ENCODE peak calls at places on chromosomes 2 and 18, in seven cellular contexts. Y is substantia nigra; X is CD8-positive, alpha-beta memory T cell; N is brain microvascular endothelial cell; O is heart right ventricle; F is right atrium auricular region; C is GM23338. M is an unnamed sample.

GRCh38 chr2:204000446-204000845 is 63.9 kb downstream of the ICOS start:
- DNase-seq in Y (no peak), X (peak), N (no peak), O (no peak), F (no peak), C (no peak), M (no peak)

GRCh38 chr2:234001380-234001993 is 49.0 kb upstream of the SPP2 start:
- DNase-seq in Y (no peak), X (no peak), N (no peak), O (no peak), F (no peak), C (no peak), M (no peak)

GRCh38 chr2:25833566-25833965 is 44.7 kb downstream of the ASXL2 start:
- DNase-seq in Y (no peak), X (no peak), N (peak), O (no peak), F (no peak), C (no peak), M (no peak)

GRCh38 chr18:63155169-63155852 is 164.3 kb downstream of the BCL2 start:
- DNase-seq in Y (no peak), X (peak), N (no peak), O (peak), F (no peak), C (peak), M (peak)

GRCh38 chr18:79699653-79700052 is 20.1 kb downstream of the CTDP1 start:
- DNase-seq in Y (no peak), X (no peak), N (no peak), O (no peak), F (no peak), C (no peak), M (no peak)

GRCh38 chr18:46723856-46724415 is 32.9 kb downstream of the ST8SIA5 start:
- DNase-seq in Y (no peak), X (no peak), N (no peak), O (no peak), F (peak), C (no peak), M (no peak)

GRCh38 chr2:128603411-128603924 is 284.8 kb upstream of the HS6ST1 start:
- DNase-seq in Y (no peak), X (no peak), N (no peak), O (no peak), F (no peak), C (no peak), M (no peak)

GRCh38 chr2:231187736-231188505 is 10.5 kb upstream of the ARMC9 start:
- DNase-seq in Y (no peak), X (no peak), N (peak), O (peak), F (peak), C (no peak), M (no peak)

GRCh38 chr2:234026111-234026510 is 24.4 kb upstream of the SPP2 start:
- DNase-seq in Y (no peak), X (no peak), N (peak), O (no peak), F (no peak), C (no peak), M (no peak)

GRCh38 chr2:76128622-76129021 is 417.9 kb upstream of the GCFC2 start:
- DNase-seq in Y (no peak), X (no peak), N (no peak), O (no peak), F (no peak), C (no peak), M (no peak)

GRCh38 chr18:62862451-62862850 is 147.1 kb downstream of the PHLPP1 start:
- DNase-seq in Y (no peak), X (no peak), N (peak), O (no peak), F (no peak), C (no peak), M (no peak)

GRCh38 chr2:57908736-57909161 is 137.9 kb upstream of the VRK2 start:
- DNase-seq in Y (no peak), X (peak), N (no peak), O (no peak), F (no peak), C (no peak), M (no peak)

GRCh38 chr18:48754559-48754958 is 196.2 kb downstream of the SMAD7 start:
- DNase-seq in Y (no peak), X (no peak), N (no peak), O (no peak), F (no peak), C (no peak), M (no peak)

GRCh38 chr2:176080540-176081355 is 3.0 kb downstream of the EVX2 start:
- DNase-seq in Y (no peak), X (no peak), N (no peak), O (no peak), F (peak), C (peak), M (no peak)

GRCh38 chr2:66574701-66575624 is 140.0 kb downstream of the MEIS1 start:
- DNase-seq in Y (peak), X (no peak), N (peak), O (peak), F (peak), C (peak), M (peak)

GRCh38 chr2:68684197-68684596 is 40.8 kb downstream of the PROKR1 start:
- DNase-seq in Y (no peak), X (no peak), N (no peak), O (no peak), F (no peak), C (no peak), M (no peak)

GRCh38 chr2:28364611-28365010 is 28.0 kb upstream of the FOSL2 start:
- DNase-seq in Y (no peak), X (no peak), N (no peak), O (no peak), F (no peak), C (no peak), M (no peak)

GRCh38 chr2:39368846-39369245 is 68.2 kb downstream of the MAP4K3 start:
- DNase-seq in Y (no peak), X (no peak), N (no peak), O (no peak), F (no peak), C (no peak), M (no peak)

GRCh38 chr2:73100956-73101355 is 11.8 kb downstream of the RAB11FIP5 start:
- DNase-seq in Y (no peak), X (no peak), N (no peak), O (no peak), F (no peak), C (no peak), M (no peak)

GRCh38 chr2:43170733-43171101 is 55.7 kb downstream of the ZFP36L2 start:
- DNase-seq in Y (no peak), X (no peak), N (no peak), O (no peak), F (no peak), C (no peak), M (no peak)

GRCh38 chr2:39535606-39536185 is 98.6 kb upstream of the MAP4K3 start:
- DNase-seq in Y (no peak), X (no peak), N (no peak), O (no peak), F (no peak), C (no peak), M (no peak)

GRCh38 chr2:134737671-134738070 is 18.9 kb upstream of the TMEM163 start:
- DNase-seq in Y (no peak), X (no peak), N (no peak), O (no peak), F (no peak), C (no peak), M (no peak)

GRCh38 chr2:143685439-143686078 is 556.3 kb downstream of the ARHGAP15 start:
- DNase-seq in Y (no peak), X (no peak), N (no peak), O (no peak), F (no peak), C (no peak), M (no peak)

GRCh38 chr18:12597775-12598174 is 60.1 kb downstream of the SPIRE1 start:
- DNase-seq in Y (no peak), X (no peak), N (peak), O (peak), F (no peak), C (no peak), M (no peak)

GRCh38 chr2:241340621-241341163 is 15.4 kb upstream of the FARP2 start:
- DNase-seq in Y (no peak), X (no peak), N (no peak), O (no peak), F (no peak), C (no peak), M (no peak)

GRCh38 chr2:144014108-144014507 is 505.8 kb downstream of the ZEB2 start:
- DNase-seq in Y (no peak), X (no peak), N (peak), O (no peak), F (no peak), C (no peak), M (no peak)

GRCh38 chr2:37652199-37652640 is 19.2 kb downstream of the CDC42EP3 start:
- DNase-seq in Y (no peak), X (no peak), N (peak), O (no peak), F (no peak), C (no peak), M (no peak)

GRCh38 chr2:12314119-12314735 is 402.5 kb upstream of the TRIB2 start:
- DNase-seq in Y (no peak), X (no peak), N (no peak), O (peak), F (no peak), C (peak), M (no peak)

GRCh38 chr2:231344851-231345250 is 50.7 kb upstream of the B3GNT7 start:
- DNase-seq in Y (no peak), X (no peak), N (no peak), O (no peak), F (no peak), C (no peak), M (no peak)

GRCh38 chr2:158969717-158970521 is 1.5 kb downstream of the TANC1 start:
- DNase-seq in Y (no peak), X (no peak), N (no peak), O (peak), F (no peak), C (peak), M (no peak)

GRCh38 chr2:75211371-75211770 is 12.1 kb upstream of the TACR1 start:
- DNase-seq in Y (no peak), X (peak), N (no peak), O (no peak), F (no peak), C (no peak), M (no peak)

GRCh38 chr2:151632993-151633592 is 101.2 kb downstream of the NEB start:
- DNase-seq in Y (no peak), X (no peak), N (no peak), O (no peak), F (no peak), C (peak), M (no peak)

GRCh38 chr2:108971661-108972566 is 17.1 kb downstream of the EDAR start:
- DNase-seq in Y (no peak), X (no peak), N (no peak), O (no peak), F (no peak), C (no peak), M (no peak)

GRCh38 chr2:46074501-46074900 is 222.7 kb upstream of the EPAS1 start:
- DNase-seq in Y (no peak), X (no peak), N (no peak), O (no peak), F (no peak), C (no peak), M (no peak)

GRCh38 chr2:49360051-49360767 is 205.9 kb upstream of the FSHR start:
- DNase-seq in Y (no peak), X (no peak), N (no peak), O (no peak), F (no peak), C (peak), M (no peak)

GRCh38 chr2:205509655-205510054 is 172.6 kb upstream of the NRP2 start:
- DNase-seq in Y (no peak), X (no peak), N (no peak), O (no peak), F (no peak), C (no peak), M (no peak)

GRCh38 chr2:138294451-138294850 is 207.1 kb upstream of the SPOPL start:
- DNase-seq in Y (no peak), X (no peak), N (no peak), O (no peak), F (no peak), C (no peak), M (no peak)

GRCh38 chr2:6312377-6312776 is 553.3 kb downstream of the CMPK2 start:
- DNase-seq in Y (no peak), X (no peak), N (no peak), O (no peak), F (no peak), C (no peak), M (no peak)

GRCh38 chr18:2538844-2539243 is 32.5 kb downstream of the METTL4 start:
- DNase-seq in Y (no peak), X (no peak), N (no peak), O (no peak), F (no peak), C (no peak), M (no peak)

GRCh38 chr18:24492445-24492844 is 32.0 kb downstream of the HRH4 start:
- DNase-seq in Y (no peak), X (no peak), N (no peak), O (no peak), F (no peak), C (peak), M (no peak)
- H3K27ac ChIP-seq in Y (no peak), X (no peak), N (no peak), O (no peak), F (no peak), C (peak), M (no peak)

GRCh38 chr2:63614983-63615945 is 26.5 kb downstream of the MDH1 start:
- DNase-seq in Y (no peak), X (no peak), N (peak), O (no peak), F (no peak), C (peak), M (no peak)
- H3K27ac ChIP-seq in Y (no peak), X (no peak), N (no peak), O (no peak), F (no peak), C (peak), M (no peak)

GRCh38 chr2:179686069-179686468 is 175.3 kb downstream of the ZNF385B start:
- DNase-seq in Y (no peak), X (no peak), N (no peak), O (no peak), F (no peak), C (no peak), M (no peak)
- H3K27ac ChIP-seq in Y (no peak), X (no peak), N (no peak), O (no peak), F (no peak), C (no peak), M (no peak)

GRCh38 chr2:174036825-174037224 is 71.7 kb upstream of the SP3 start:
- DNase-seq in Y (no peak), X (no peak), N (no peak), O (no peak), F (no peak), C (no peak), M (no peak)
- H3K27ac ChIP-seq in Y (no peak), X (no peak), N (no peak), O (peak), F (peak), C (no peak), M (no peak)

DNA sequence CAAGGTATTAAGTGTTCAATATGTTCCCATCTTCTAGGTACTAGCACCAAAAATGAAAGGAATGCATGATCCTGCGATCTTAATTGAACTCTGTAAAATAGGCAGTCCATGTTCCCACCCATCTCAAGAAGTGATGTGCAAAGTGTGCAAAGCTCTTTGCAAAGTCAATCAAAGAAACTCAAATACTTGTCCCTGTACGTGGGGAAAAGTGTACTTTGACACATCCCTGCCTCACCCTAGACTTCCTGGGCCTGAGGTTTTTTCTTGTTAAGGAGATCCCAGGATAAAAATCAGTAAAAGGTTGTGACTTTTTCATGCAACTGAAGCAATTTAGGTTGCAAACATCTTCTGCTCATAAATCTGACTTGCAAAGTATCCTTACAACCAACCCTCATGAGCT is 25.3 kb downstream of the HNRNPA3 start:
- DNase-seq in Y (no peak), X (no peak), N (no peak), O (no peak), F (no peak), C (no peak), M (no peak)
- H3K27ac ChIP-seq in Y (peak), X (no peak), N (no peak), O (peak), F (peak), C (no peak), M (no peak)

GRCh38 chr2:824954-825353 is 125.7 kb upstream of the SNTG2 start:
- DNase-seq in Y (no peak), X (no peak), N (no peak), O (no peak), F (no peak), C (peak), M (no peak)
- H3K27ac ChIP-seq in Y (no peak), X (no peak), N (no peak), O (no peak), F (no peak), C (no peak), M (no peak)

DNA sequence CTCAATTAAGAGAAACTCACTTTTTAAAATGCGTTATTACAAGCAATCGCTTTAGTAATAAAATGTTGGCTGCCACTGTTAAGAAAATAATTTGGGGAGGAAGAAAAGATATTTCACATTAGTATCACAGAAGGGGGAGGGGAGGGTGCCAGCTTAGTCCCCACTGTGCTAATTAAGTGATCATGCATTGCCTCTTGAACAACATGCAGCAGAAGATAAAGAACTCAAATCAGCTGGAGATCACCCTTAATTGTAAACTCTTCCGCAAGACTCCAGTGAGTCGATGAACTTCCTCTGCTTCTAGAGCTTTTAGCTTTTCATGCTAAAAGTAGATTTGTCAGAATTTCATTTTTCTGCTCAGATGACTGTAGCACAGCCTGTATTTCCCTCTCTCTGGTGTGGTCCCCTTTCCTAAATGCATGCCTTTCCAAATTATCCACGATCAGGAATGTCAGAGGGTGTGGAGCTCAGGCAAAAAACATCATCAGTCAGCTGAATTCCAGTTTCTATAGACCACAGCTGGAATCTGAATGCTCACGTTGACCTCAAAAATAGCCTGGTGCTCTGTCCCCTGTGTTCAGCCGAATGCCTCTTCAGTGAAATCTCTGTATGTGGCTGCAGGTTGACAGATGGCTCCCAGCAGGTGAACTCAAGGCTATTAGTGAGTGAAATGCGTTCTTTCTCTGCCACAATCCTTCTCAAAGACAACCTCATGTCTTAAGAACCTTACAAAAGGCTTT is 156.8 kb upstream of the UNC80 start:
- DNase-seq in Y (no peak), X (no peak), N (no peak), O (no peak), F (no peak), C (peak), M (no peak)
- H3K27ac ChIP-seq in Y (no peak), X (no peak), N (no peak), O (no peak), F (no peak), C (peak), M (no peak)

GRCh38 chr2:54770211-54770610 is 46.7 kb downstream of the EML6 start:
- DNase-seq in Y (no peak), X (no peak), N (no peak), O (no peak), F (no peak), C (no peak), M (no peak)

GRCh38 chr2:54771166-54771565 is 47.7 kb downstream of the EML6 start:
- DNase-seq in Y (no peak), X (no peak), N (peak), O (no peak), F (no peak), C (no peak), M (no peak)

GRCh38 chr2:54770676-54771075 is 47.2 kb downstream of the EML6 start:
- DNase-seq in Y (no peak), X (no peak), N (no peak), O (no peak), F (no peak), C (no peak), M (no peak)

GRCh38 chr2:54767921-54768320 is 44.5 kb downstream of the EML6 start:
- DNase-seq in Y (no peak), X (no peak), N (peak), O (no peak), F (no peak), C (no peak), M (no peak)

DNA sequence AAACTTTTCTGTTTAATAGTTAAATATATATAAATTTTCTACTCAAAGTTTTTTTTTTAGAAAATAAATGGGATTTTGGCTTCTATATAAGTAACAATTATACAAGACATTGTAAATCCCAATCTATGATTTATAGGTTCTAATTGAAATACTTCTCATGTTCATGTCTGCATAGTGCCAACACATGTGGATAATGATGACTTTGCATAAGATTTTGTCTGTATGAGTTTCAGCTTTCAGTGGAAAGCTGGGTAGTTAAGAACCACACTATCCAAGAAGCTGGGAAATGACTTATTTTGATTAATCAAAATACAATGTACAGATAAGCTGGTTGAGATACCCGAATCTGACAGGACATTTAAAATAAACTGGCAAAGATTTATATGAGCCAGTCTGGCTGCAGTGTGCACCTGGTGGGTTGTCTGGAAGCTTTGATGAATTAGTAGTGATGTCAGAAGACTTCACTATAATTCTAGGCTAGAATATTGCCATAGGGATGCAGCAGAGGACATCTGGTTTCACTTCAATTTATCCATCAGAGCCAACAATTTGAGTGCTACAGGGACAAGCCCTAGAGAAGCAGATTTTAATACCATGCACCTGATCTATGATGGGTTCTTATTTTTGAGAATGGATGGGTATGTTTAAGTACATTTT is 45.4 kb downstream of the EML6 start:
- DNase-seq in Y (no peak), X (no peak), N (no peak), O (no peak), F (no peak), C (no peak), M (no peak)
- H3K27ac ChIP-seq in Y (no peak), X (no peak), N (no peak), O (no peak), F (no peak), C (no peak), M (no peak)

GRCh38 chr2:190534310-190535118 is at the start of gene NEMP2:
- DNase-seq in Y (peak), X (peak), N (peak), O (peak), F (peak), C (peak), M (peak)

GRCh38 chr2:190533968-190534309 is 583 bp downstream of the NEMP2 start:
- DNase-seq in Y (no peak), X (peak), N (no peak), O (no peak), F (no peak), C (no peak), M (no peak)

GRCh38 chr2:190535119-190535439 is 557 bp upstream of the NEMP2 start:
- DNase-seq in Y (no peak), X (no peak), N (no peak), O (no peak), F (no peak), C (no peak), M (no peak)

GRCh38 chr2:190537765-190538164 is 3.2 kb upstream of the NEMP2 start:
- DNase-seq in Y (no peak), X (peak), N (peak), O (no peak), F (no peak), C (no peak), M (no peak)

GRCh38 chr2:190535586-190535985 is 1.1 kb upstream of the NEMP2 start:
- DNase-seq in Y (no peak), X (no peak), N (no peak), O (no peak), F (no peak), C (no peak), M (no peak)
- H3K27ac ChIP-seq in Y (no peak), X (peak), N (no peak), O (peak), F (peak), C (no peak), M (no peak)

M was measured in caudate nucleus.